ENCODE peak calls at places on chromosomes 2 and 18, in seven cellular contexts. G is brain microvascular endothelial cell, H is OCI-LY7, Q is caudate nucleus, F is B cell, B is left ventricle myocardium superior, Y is astrocyte. V is an unnamed sample.

GRCh38 chr2:146853741-146854444 is 990.9 kb upstream of the ACVR2A start:
- DNase-seq in H (no peak), Y (peak; percentile 54), G (peak; percentile 36), Q (no peak), F (no peak), B (no peak), V (no peak)

GRCh38 chr18:55251186-55251995 is 292.1 kb upstream of the CCDC68 start:
- DNase-seq in G (no peak), Q (no peak), H (no peak), B (no peak), Y (peak; percentile 57), F (no peak), V (no peak)

GRCh38 chr18:1052301-1052700 is 147.6 kb downstream of the ADCYAP1 start:
- DNase-seq in Y (no peak), B (no peak), F (no peak), G (no peak), Q (no peak), H (no peak), V (no peak)

GRCh38 chr18:35267161-35267651 is 22.8 kb downstream of the ZSCAN30 start:
- DNase-seq in F (peak; percentile 83), H (no peak), B (peak; percentile 91), G (peak; percentile 7), Q (peak; percentile 80), Y (peak; percentile 56), V (no peak)

GRCh38 chr2:209391776-209392401 is 32.0 kb upstream of the MAP2 start:
- DNase-seq in Q (no peak), Y (peak; percentile 65), F (no peak), G (peak; percentile 16), B (no peak), H (no peak), V (no peak)

GRCh38 chr2:57902578-57902977 is 144.0 kb upstream of the VRK2 start:
- DNase-seq in G (no peak), H (no peak), B (no peak), F (no peak), Q (no peak), Y (no peak), V (no peak)

GRCh38 chr2:78992807-78993517 is 32.5 kb upstream of the REG3G start:
- DNase-seq in G (no peak), H (no peak), Q (peak; percentile 61), F (peak; percentile 21), B (no peak), Y (no peak), V (no peak)

GRCh38 chr2:50346586-50347351 is 685.2 kb downstream of the NRXN1 start:
- DNase-seq in F (no peak), H (no peak), Q (no peak), Y (no peak), B (no peak), G (no peak), V (no peak)

GRCh38 chr2:39304729-39305128 is 61.0 kb upstream of the CDKL4 start:
- DNase-seq in F (no peak), Q (no peak), G (no peak), B (no peak), Y (no peak), H (no peak), V (no peak)

GRCh38 chr2:54331095-54331835 is 75.2 kb upstream of the TSPYL6 start:
- DNase-seq in G (no peak), B (no peak), F (peak; percentile 41), H (peak; percentile 45), Y (no peak), Q (no peak), V (no peak)

GRCh38 chr2:48107326-48107925 is 201.1 kb upstream of the FBXO11 start:
- DNase-seq in Q (no peak), F (no peak), G (peak; percentile 70), H (no peak), Y (peak; percentile 49), B (no peak), V (no peak)

GRCh38 chr18:76874643-76875389 is 52.5 kb downstream of the ZNF236 start:
- DNase-seq in H (no peak), Y (no peak), G (no peak), Q (no peak), F (no peak), B (no peak), V (no peak)

GRCh38 chr2:29011650-29012060 is 30.6 kb downstream of the TOGARAM2 start:
- DNase-seq in F (no peak), B (peak; percentile 91), Y (peak; percentile 42), Q (no peak), H (no peak), G (no peak), V (no peak)

V was measured in K562.